ENCODE peak calls at places on chromosomes 5 and 9, in seven cellular contexts. One of them, this sample, is unnamed.

GRCh38 chr9:130770679-130771442 is 64.2 kb upstream of the ABL1 start:
- DNase-seq in SK-N-SH: peak
- DNase-seq in GM23338: peak
- DNase-seq in GM12878: no peak
- DNase-seq in A549: peak
- DNase-seq in HepG2: peak
- DNase-seq in HCT116: peak
- DNase-seq in this sample: peak

GRCh38 chr5:417765-418559 is 25.0 kb upstream of the EXOC3 start:
- DNase-seq in SK-N-SH: no peak
- DNase-seq in GM23338: no peak
- DNase-seq in GM12878: no peak
- DNase-seq in A549: no peak
- DNase-seq in HepG2: no peak
- DNase-seq in HCT116: no peak
- DNase-seq in this sample: no peak

GRCh38 chr9:110382731-110383130 is 45.1 kb upstream of the TXNDC8 start:
- DNase-seq in SK-N-SH: no peak
- DNase-seq in HCT116: no peak
- DNase-seq in GM23338: no peak
- DNase-seq in GM12878: no peak
- DNase-seq in A549: no peak
- DNase-seq in HepG2: no peak
- DNase-seq in this sample: no peak

GRCh38 chr5:40653221-40654022 is 26.3 kb upstream of the PTGER4 start:
- DNase-seq in GM23338: no peak
- DNase-seq in HepG2: no peak
- DNase-seq in GM12878: no peak
- DNase-seq in A549: no peak
- DNase-seq in HCT116: no peak
- DNase-seq in SK-N-SH: no peak
- DNase-seq in this sample: no peak

GRCh38 chr9:75985515-75985914 is 95.0 kb downstream of the PCSK5 start:
- DNase-seq in GM23338: no peak
- DNase-seq in GM12878: no peak
- DNase-seq in SK-N-SH: no peak
- DNase-seq in A549: no peak
- DNase-seq in HepG2: no peak
- DNase-seq in HCT116: no peak
- DNase-seq in this sample: no peak

GRCh38 chr5:38556599-38557308 is at the start of gene LIFR:
- DNase-seq in GM12878: no peak
- DNase-seq in HepG2: peak
- DNase-seq in GM23338: peak
- DNase-seq in A549: peak
- DNase-seq in HCT116: peak
- DNase-seq in SK-N-SH: peak
- DNase-seq in this sample: peak

GRCh38 chr5:157930710-157931109 is 71.8 kb upstream of the CLINT1 start:
- DNase-seq in GM23338: no peak
- DNase-seq in HCT116: no peak
- DNase-seq in A549: no peak
- DNase-seq in SK-N-SH: no peak
- DNase-seq in HepG2: no peak
- DNase-seq in GM12878: no peak
- DNase-seq in this sample: no peak

GRCh38 chr5:147483961-147484707 is 25.7 kb downstream of the DPYSL3 start:
- DNase-seq in A549: no peak
- DNase-seq in SK-N-SH: peak
- DNase-seq in GM12878: no peak
- DNase-seq in HCT116: no peak
- DNase-seq in HepG2: no peak
- DNase-seq in GM23338: no peak
- DNase-seq in this sample: no peak

GRCh38 chr9:107732781-107733529 is 243.4 kb upstream of the KLF4 start:
- DNase-seq in GM12878: no peak
- DNase-seq in A549: no peak
- DNase-seq in GM23338: no peak
- DNase-seq in HCT116: no peak
- DNase-seq in HepG2: no peak
- DNase-seq in SK-N-SH: no peak
- DNase-seq in this sample: no peak

GRCh38 chr9:137820161-137820855 is 57.3 kb upstream of the CACNA1B start:
- DNase-seq in A549: no peak
- DNase-seq in SK-N-SH: no peak
- DNase-seq in HepG2: no peak
- DNase-seq in HCT116: no peak
- DNase-seq in GM23338: no peak
- DNase-seq in GM12878: no peak
- DNase-seq in this sample: no peak

GRCh38 chr5:78757269-78758053 is 108.9 kb upstream of the LHFPL2 start:
- DNase-seq in GM12878: peak
- DNase-seq in SK-N-SH: no peak
- DNase-seq in GM23338: no peak
- DNase-seq in HepG2: peak
- DNase-seq in HCT116: no peak
- DNase-seq in A549: no peak
- DNase-seq in this sample: no peak

GRCh38 chr9:22044583-22044982 is 35.5 kb upstream of the CDKN2B start:
- DNase-seq in SK-N-SH: no peak
- DNase-seq in HCT116: no peak
- DNase-seq in A549: no peak
- DNase-seq in HepG2: no peak
- DNase-seq in GM23338: no peak
- DNase-seq in GM12878: no peak
- DNase-seq in this sample: no peak

GRCh38 chr9:137064027-137064879 is 6.1 kb downstream of the SAPCD2 start:
- DNase-seq in HepG2: peak
- DNase-seq in SK-N-SH: peak
- DNase-seq in GM12878: no peak
- DNase-seq in A549: no peak
- DNase-seq in HCT116: no peak
- DNase-seq in GM23338: peak
- DNase-seq in this sample: no peak

GRCh38 chr5:60066502-60066901 is 173.0 kb upstream of the PDE4D start:
- DNase-seq in SK-N-SH: no peak
- DNase-seq in GM23338: no peak
- DNase-seq in HCT116: no peak
- DNase-seq in HepG2: no peak
- DNase-seq in A549: no peak
- DNase-seq in GM12878: no peak
- DNase-seq in this sample: no peak

GRCh38 chr5:125034331-125034730 is 287.9 kb upstream of the ZNF608 start:
- DNase-seq in HCT116: no peak
- DNase-seq in GM23338: no peak
- DNase-seq in HepG2: no peak
- DNase-seq in GM12878: no peak
- DNase-seq in SK-N-SH: no peak
- DNase-seq in A549: no peak
- DNase-seq in this sample: no peak

GRCh38 chr5:172905771-172906170 is 53.5 kb upstream of the RPL26L1 start:
- DNase-seq in GM12878: no peak
- DNase-seq in GM23338: peak
- DNase-seq in HepG2: no peak
- DNase-seq in A549: no peak
- DNase-seq in SK-N-SH: no peak
- DNase-seq in HCT116: no peak
- DNase-seq in this sample: no peak

GRCh38 chr5:79413112-79413511 is 100.8 kb downstream of the HOMER1 start:
- DNase-seq in HCT116: no peak
- DNase-seq in A549: no peak
- DNase-seq in GM23338: no peak
- DNase-seq in GM12878: no peak
- DNase-seq in SK-N-SH: no peak
- DNase-seq in HepG2: no peak
- DNase-seq in this sample: no peak

GRCh38 chr5:116271432-116271831 is 186.6 kb downstream of the COMMD10 start:
- DNase-seq in GM12878: no peak
- DNase-seq in A549: no peak
- DNase-seq in SK-N-SH: no peak
- DNase-seq in HepG2: no peak
- DNase-seq in GM23338: no peak
- DNase-seq in HCT116: no peak
- DNase-seq in this sample: no peak

GRCh38 chr9:88076286-88077070 is 61.8 kb downstream of the SPATA31C2 start:
- DNase-seq in HCT116: peak
- DNase-seq in HepG2: peak
- DNase-seq in A549: peak
- DNase-seq in GM12878: no peak
- DNase-seq in GM23338: peak
- DNase-seq in SK-N-SH: peak
- DNase-seq in this sample: peak

GRCh38 chr5:86979801-86980510 is 287.7 kb upstream of the RASA1 start:
- DNase-seq in SK-N-SH: no peak
- DNase-seq in GM23338: peak
- DNase-seq in A549: no peak
- DNase-seq in GM12878: no peak
- DNase-seq in HepG2: peak
- DNase-seq in HCT116: peak
- DNase-seq in this sample: peak

GRCh38 chr5:5277118-5277517 is 137.0 kb downstream of the ADAMTS16 start:
- DNase-seq in GM23338: no peak
- DNase-seq in HCT116: no peak
- DNase-seq in GM12878: no peak
- DNase-seq in HepG2: no peak
- DNase-seq in SK-N-SH: peak
- DNase-seq in A549: no peak
- DNase-seq in this sample: no peak

GRCh38 chr9:121589961-121590360 is 61.5 kb upstream of the DAB2IP start:
- DNase-seq in GM23338: no peak
- DNase-seq in HCT116: no peak
- DNase-seq in GM12878: no peak
- DNase-seq in SK-N-SH: no peak
- DNase-seq in A549: no peak
- DNase-seq in HepG2: no peak
- DNase-seq in this sample: no peak

GRCh38 chr5:77844408-77845272 is 68.5 kb upstream of the TBCA start:
- DNase-seq in GM23338: peak
- DNase-seq in HCT116: no peak
- DNase-seq in SK-N-SH: peak
- DNase-seq in GM12878: no peak
- DNase-seq in HepG2: no peak
- DNase-seq in A549: no peak
- DNase-seq in this sample: no peak

GRCh38 chr9:96168882-96169281 is 133.1 kb downstream of the HSD17B3 start:
- DNase-seq in SK-N-SH: no peak
- DNase-seq in HepG2: no peak
- DNase-seq in GM23338: no peak
- DNase-seq in GM12878: no peak
- DNase-seq in HCT116: no peak
- DNase-seq in A549: no peak
- DNase-seq in this sample: no peak

GRCh38 chr9:82332774-82333152 is 344.2 kb downstream of the SPATA31D1 start:
- DNase-seq in A549: no peak
- DNase-seq in GM12878: no peak
- DNase-seq in SK-N-SH: no peak
- DNase-seq in HepG2: no peak
- DNase-seq in HCT116: no peak
- DNase-seq in GM23338: no peak
- DNase-seq in this sample: no peak

DNA sequence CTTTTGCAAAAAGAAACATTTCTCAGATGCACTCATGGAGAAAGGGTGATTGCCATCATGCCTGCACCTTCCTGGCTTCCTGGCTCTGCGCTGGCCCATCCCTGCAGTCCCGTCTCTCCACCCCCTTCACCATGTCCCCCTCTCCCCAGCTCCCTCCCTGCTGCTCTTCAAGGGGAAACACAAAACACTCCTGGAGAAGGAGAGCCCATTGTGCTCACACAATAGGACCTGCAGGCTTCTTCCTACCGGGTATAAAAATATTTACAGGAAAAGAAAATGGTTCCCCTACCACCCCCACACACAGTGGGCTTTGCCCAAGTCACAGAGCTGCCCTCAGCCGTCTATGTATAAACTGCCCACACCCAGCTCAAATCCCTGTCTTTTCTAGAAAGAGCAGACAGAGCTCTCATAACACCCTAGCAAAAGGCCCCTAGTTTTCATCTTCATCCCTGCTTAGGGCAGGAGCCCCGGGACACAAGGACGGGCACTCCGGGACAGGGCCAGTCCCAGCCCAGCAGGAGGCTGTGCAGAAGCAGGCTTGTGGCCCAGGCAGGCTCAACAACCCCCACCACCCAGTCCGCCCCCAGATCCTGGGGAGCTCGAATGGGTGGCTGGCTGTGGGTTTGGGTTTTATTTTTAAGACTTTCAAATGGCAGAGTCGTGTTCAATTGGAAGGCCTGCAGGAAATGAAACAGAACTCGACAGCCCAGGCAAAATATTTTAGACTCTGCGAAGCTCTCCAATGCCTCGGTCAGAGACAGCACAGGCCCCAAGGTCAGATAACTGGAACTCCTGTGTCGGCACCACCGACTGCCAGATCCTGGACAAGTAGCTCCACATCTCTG is 77.3 kb downstream of the LRSAM1 start:
- DNase-seq in GM23338: peak
- DNase-seq in HepG2: no peak
- DNase-seq in A549: no peak
- DNase-seq in SK-N-SH: no peak
- DNase-seq in GM12878: no peak
- DNase-seq in HCT116: no peak
- DNase-seq in this sample: no peak
- H3K27ac ChIP-seq in GM23338: peak
- H3K27ac ChIP-seq in HepG2: no peak
- H3K27ac ChIP-seq in A549: peak
- H3K27ac ChIP-seq in SK-N-SH: no peak
- H3K27ac ChIP-seq in GM12878: no peak
- H3K27ac ChIP-seq in HCT116: no peak
- H3K27ac ChIP-seq in this sample: no peak

GRCh38 chr5:7261049-7261448 is 134.9 kb upstream of the ADCY2 start:
- DNase-seq in GM23338: peak
- DNase-seq in A549: peak
- DNase-seq in SK-N-SH: peak
- DNase-seq in HCT116: no peak
- DNase-seq in HepG2: peak
- DNase-seq in GM12878: no peak
- DNase-seq in this sample: no peak
- TF ChIP-seq REST in GM23338: no peak
- TF ChIP-seq REST in A549: no peak
- TF ChIP-seq REST in SK-N-SH: no peak
- TF ChIP-seq REST in HCT116: no peak
- TF ChIP-seq REST in HepG2: no peak
- TF ChIP-seq REST in GM12878: no peak
- TF ChIP-seq REST in this sample: no peak

GRCh38 chr9:2469681-2470141 is 151.9 kb upstream of the VLDLR start:
- DNase-seq in SK-N-SH: peak
- DNase-seq in GM23338: peak
- DNase-seq in HepG2: no peak
- DNase-seq in A549: no peak
- DNase-seq in HCT116: no peak
- DNase-seq in GM12878: peak
- DNase-seq in this sample: peak
- TF ChIP-seq CTCF in SK-N-SH: peak
- TF ChIP-seq CTCF in GM23338: peak
- TF ChIP-seq CTCF in HepG2: peak
- TF ChIP-seq CTCF in A549: peak
- TF ChIP-seq CTCF in HCT116: peak
- TF ChIP-seq CTCF in GM12878: peak
- TF ChIP-seq CTCF in this sample: peak

DNA sequence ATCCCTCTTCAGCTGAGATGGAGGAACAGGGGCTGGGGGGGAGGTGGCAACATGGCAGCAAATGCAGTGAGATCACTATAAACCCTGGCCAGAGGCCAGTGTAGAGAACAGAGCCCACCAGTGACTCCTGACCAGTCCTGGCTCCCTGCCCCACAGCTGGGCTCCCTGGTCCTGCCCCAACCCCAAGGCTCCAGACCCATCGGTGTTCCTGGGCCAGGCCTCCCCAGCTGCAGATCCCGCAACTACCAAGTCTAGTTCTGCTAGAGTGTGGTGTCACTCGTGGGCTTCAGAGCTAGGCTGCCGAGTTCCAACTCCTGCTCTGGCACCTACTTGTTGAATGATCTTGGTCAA is 16.8 kb downstream of the AKNA start:
- DNase-seq in GM23338: no peak
- DNase-seq in GM12878: no peak
- DNase-seq in HCT116: no peak
- DNase-seq in A549: no peak
- DNase-seq in HepG2: no peak
- DNase-seq in SK-N-SH: no peak
- DNase-seq in this sample: no peak
- H3K27ac ChIP-seq in GM23338: peak
- H3K27ac ChIP-seq in GM12878: peak
- H3K27ac ChIP-seq in HCT116: no peak
- H3K27ac ChIP-seq in A549: no peak
- H3K27ac ChIP-seq in HepG2: no peak
- H3K27ac ChIP-seq in SK-N-SH: no peak
- H3K27ac ChIP-seq in this sample: peak

This sample was measured in HL-60.